ENCODE peak calls at places on chromosomes 5 and 9, in six cellular contexts. B is PC-3, H is DND-41, U is AG04450, M is psoas muscle, S is astrocyte. E is an unnamed sample.
A peak's percentile ranks its signal among the peaks of the same experiment; 100 is the strongest.

GRCh38 chr9:84897362-84898094 is 228.0 kb downstream of the NTRK2 start:
- DNase-seq in B (no peak), H (no peak), U (no peak), M (no peak), S (no peak), E (no peak)

GRCh38 chr9:86947146-86948081 is at the start of gene GAS1:
- DNase-seq in B (peak; percentile 50), H (peak; percentile 86), U (peak; percentile 93), M (peak; percentile 88), S (peak; percentile 89), E (peak; percentile 28)

GRCh38 chr5:71973563-71973962 is 133.7 kb upstream of the MAP1B start:
- DNase-seq in B (no peak), H (no peak), U (no peak), M (no peak), S (no peak), E (no peak)

GRCh38 chr5:124728331-124729307 is 17.8 kb downstream of the ZNF608 start:
- DNase-seq in B (no peak), H (no peak), U (no peak), M (no peak), S (no peak), E (no peak)

GRCh38 chr5:135546014-135546413 is 10.2 kb upstream of the NEUROG1 start:
- DNase-seq in B (no peak), H (no peak), U (no peak), M (no peak), S (no peak), E (no peak)

GRCh38 chr9:30410273-30410672 is 1974.2 kb upstream of the ACO1 start:
- DNase-seq in B (no peak), H (no peak), U (no peak), M (no peak), S (no peak), E (no peak)

GRCh38 chr9:16133556-16134227 is 580.8 kb downstream of the CCDC171 start:
- DNase-seq in B (peak; percentile 88), H (peak; percentile 18), U (no peak), M (no peak), S (peak; percentile 86), E (no peak)

GRCh38 chr9:115673599-115673998 is 480.0 kb upstream of the PAPPA start:
- DNase-seq in B (no peak), H (no peak), U (no peak), M (peak; percentile 17), S (peak; percentile 79), E (no peak)

GRCh38 chr5:140238756-140239155 is 63.8 kb downstream of the CYSTM1 start:
- DNase-seq in B (no peak), H (no peak), U (no peak), M (no peak), S (no peak), E (no peak)

GRCh38 chr9:101342595-101342994 is 42.2 kb downstream of the BAAT start:
- DNase-seq in B (no peak), H (no peak), U (no peak), M (no peak), S (no peak), E (no peak)

GRCh38 chr9:84988621-84989020 is 319.1 kb downstream of the NTRK2 start:
- DNase-seq in B (no peak), H (no peak), U (no peak), M (no peak), S (no peak), E (no peak)

GRCh38 chr9:98455957-98456621 is 200.6 kb upstream of the TBC1D2 start:
- DNase-seq in B (no peak), H (no peak), U (peak; percentile 21), M (no peak), S (peak; percentile 80), E (no peak)

GRCh38 chr5:136235316-136235715 is 42.4 kb upstream of the SMIM32 start:
- DNase-seq in B (peak; percentile 56), H (no peak), U (no peak), M (no peak), S (no peak), E (no peak)

GRCh38 chr9:70013598-70014196 is 30.0 kb upstream of the MAMDC2 start:
- DNase-seq in B (peak; percentile 26), H (no peak), U (peak; percentile 71), M (peak; percentile 46), S (peak; percentile 95), E (no peak)

GRCh38 chr5:14277407-14278320 is 134.5 kb downstream of the TRIO start:
- DNase-seq in B (no peak), H (no peak), U (no peak), M (no peak), S (no peak), E (no peak)

GRCh38 chr5:81140942-81141341 is 92.2 kb upstream of the CKMT2 start:
- DNase-seq in B (no peak), H (no peak), U (peak; percentile 32), M (peak; percentile 19), S (peak; percentile 70), E (no peak)

GRCh38 chr9:122334916-122335315 is 35.9 kb upstream of the PTGS1 start:
- DNase-seq in B (no peak), H (no peak), U (no peak), M (no peak), S (peak; percentile 40), E (no peak)

GRCh38 chr5:93078082-93079038 is 502.7 kb downstream of the NR2F1-AS1 start:
- DNase-seq in B (peak; percentile 100), H (no peak), U (peak; percentile 43), M (peak; percentile 33), S (peak; percentile 98), E (no peak)

GRCh38 chr5:179051784-179052183 is 8.4 kb upstream of the ZNF354C start:
- DNase-seq in B (peak; percentile 3), H (no peak), U (no peak), M (no peak), S (no peak), E (no peak)

GRCh38 chr5:176664479-176664878 is 17.2 kb downstream of the TSPAN17 start:
- DNase-seq in B (no peak), H (no peak), U (no peak), M (no peak), S (no peak), E (no peak)

GRCh38 chr9:118459832-118460425 is 755.7 kb downstream of the TLR4 start:
- DNase-seq in B (no peak), H (no peak), U (no peak), M (no peak), S (no peak), E (no peak)

GRCh38 chr9:113922160-113922559 is 46.1 kb downstream of the ZNF618 start:
- DNase-seq in B (no peak), H (no peak), U (no peak), M (no peak), S (no peak), E (no peak)
- H3K9me3 ChIP-seq in B (no peaks in the 10 kb centered on the region), H (no peaks in the 10 kb centered on the region), U (peaks cover 6% of the 10 kb centered on the region), M (peaks cover 15% of the 10 kb centered on the region), S (no peaks in the 10 kb centered on the region), E (no peaks in the 10 kb centered on the region)

GRCh38 chr5:151450605-151451004 is 3.2 kb downstream of the SLC36A1 start:
- DNase-seq in B (no peak), H (no peak), U (no peak), M (no peak), S (no peak), E (no peak)

GRCh38 chr5:151449836-151450235 is 2.4 kb downstream of the SLC36A1 start:
- DNase-seq in B (no peak), H (no peak), U (no peak), M (no peak), S (no peak), E (no peak)

GRCh38 chr5:151449288-151449687 is 1.9 kb downstream of the SLC36A1 start:
- DNase-seq in B (no peak), H (no peak), U (no peak), M (no peak), S (no peak), E (no peak)

GRCh38 chr5:151454166-151454565 is 6.8 kb downstream of the SLC36A1 start:
- DNase-seq in B (peak; percentile 50), H (no peak), U (no peak), M (no peak), S (no peak), E (no peak)

DNA sequence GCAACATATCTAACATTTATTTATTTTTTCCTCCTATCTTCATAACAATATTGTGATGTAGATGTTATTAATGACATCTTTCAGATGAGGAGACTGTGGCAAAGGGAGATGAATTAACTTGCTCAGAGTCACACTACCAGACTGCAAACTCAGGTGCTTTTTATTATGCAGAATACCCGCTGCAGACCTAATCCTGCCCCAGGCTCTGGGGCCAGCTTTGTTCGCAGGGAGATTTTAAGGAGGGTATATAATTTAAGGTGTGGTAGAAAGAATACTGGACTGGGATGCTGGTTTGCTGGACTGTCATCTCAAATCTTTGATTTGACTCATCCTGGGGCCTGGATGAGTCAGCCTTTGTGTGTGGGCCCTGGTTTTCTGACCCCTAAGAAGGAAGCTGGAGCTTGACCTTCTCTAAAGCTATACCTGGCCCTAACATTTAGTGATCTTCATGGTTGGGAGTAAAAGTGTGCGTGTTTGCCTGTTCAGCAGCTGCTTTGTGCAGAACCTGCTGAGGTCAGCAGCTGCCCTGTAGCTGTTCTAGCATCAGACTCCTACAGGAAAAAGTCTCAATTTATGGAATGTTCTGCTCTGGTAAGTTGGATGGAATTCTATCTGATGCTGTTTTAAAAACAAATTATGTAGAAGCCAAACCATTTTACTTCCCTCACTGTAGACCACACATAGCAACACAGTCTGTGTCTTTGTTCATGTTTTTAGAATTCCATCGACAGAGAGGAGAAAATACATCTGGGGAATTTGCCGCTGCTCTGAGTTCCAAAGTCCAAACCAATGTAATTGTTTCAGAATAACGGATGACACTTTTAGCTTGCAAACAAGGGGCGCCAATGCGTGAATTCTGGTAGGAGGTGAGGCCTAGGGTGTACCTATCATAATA is 4.5 kb downstream of the SLC36A1 start:
- DNase-seq in B (peak; percentile 75), H (no peak), U (peak; percentile 24), M (no peak), S (peak; percentile 50), E (no peak)
- H3K27ac ChIP-seq in B (no peak overlapping the region), H (no peak overlapping the region), U (peak overlapping the region; percentile 70), M (peak overlapping the region; percentile 34), S (no peak overlapping the region), E (no peak overlapping the region)

GRCh38 chr5:154478752-154479159 is 729 bp upstream of the HAND1 start:
- DNase-seq in B (no peak), H (no peak), U (no peak), M (no peak), S (no peak), E (no peak)
- H3K9me3 ChIP-seq in B (no peaks in the 10 kb centered on the region), H (no peaks in the 10 kb centered on the region), U (peaks cover 5% of the 10 kb centered on the region), M (no peaks in the 10 kb centered on the region), S (peaks cover 3% of the 10 kb centered on the region), E (no peaks in the 10 kb centered on the region)

GRCh38 chr9:131365546-131365945 is 28.3 kb upstream of the PRRC2B start:
- DNase-seq in B (no peak), H (no peak), U (no peak), M (no peak), S (no peak), E (no peak)

GRCh38 chr9:131366745-131367401 is 27.0 kb upstream of the PRRC2B start:
- DNase-seq in B (peak; percentile 52), H (no peak), U (no peak), M (no peak), S (peak; percentile 80), E (no peak)

GRCh38 chr9:131370638-131371037 is 23.2 kb upstream of the PRRC2B start:
- DNase-seq in B (no peak), H (no peak), U (no peak), M (no peak), S (no peak), E (no peak)

DNA sequence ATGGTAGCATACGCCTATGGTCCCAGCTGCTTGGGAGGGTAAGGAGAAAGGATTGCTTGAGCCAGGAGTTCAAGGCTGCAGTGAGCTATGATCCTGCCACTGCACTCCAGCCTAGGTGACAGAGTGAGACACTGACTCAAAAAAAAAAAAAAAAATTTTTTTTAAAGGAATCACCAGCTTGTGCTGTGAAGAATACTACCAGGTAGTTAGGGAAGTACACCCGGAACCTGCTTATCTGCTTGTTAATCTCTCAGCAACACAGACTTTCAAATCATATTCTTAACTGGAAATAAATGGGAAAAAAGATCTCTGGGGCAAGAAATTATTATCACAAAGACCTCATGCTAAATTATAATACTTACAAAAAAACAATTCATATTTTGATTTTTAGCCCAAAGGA is 26.4 kb upstream of the PRRC2B start:
- DNase-seq in B (no peak), H (no peak), U (no peak), M (no peak), S (no peak), E (no peak)
- H3K27ac ChIP-seq in B (no peak overlapping the region), H (no peak overlapping the region), U (no peak overlapping the region), M (no peak overlapping the region), S (no peak overlapping the region), E (no peak overlapping the region)

E was measured in CD8-positive, alpha-beta T cell.